ENCODE peak calls at places on chromosomes 3 and 15, in nine cellular contexts. One of them, this sample, is unnamed.

GRCh38 chr3:13891492-13892073 is 11.7 kb upstream of the WNT7A start:
- DNase-seq in cardiac fibroblast: no peak
- DNase-seq in suprapubic skin: no peak
- DNase-seq in pancreas: no peak
- DNase-seq in thoracic aorta: no peak
- DNase-seq in heart left ventricle: no peak
- DNase-seq in choroid plexus epithelial cell: peak
- DNase-seq in MM.1S: no peak
- DNase-seq in glutamatergic neuron: no peak
- DNase-seq in this sample: no peak

GRCh38 chr15:76752549-76752948 is 152.6 kb downstream of the SCAPER start:
- DNase-seq in cardiac fibroblast: no peak
- DNase-seq in suprapubic skin: no peak
- DNase-seq in pancreas: no peak
- DNase-seq in thoracic aorta: no peak
- DNase-seq in heart left ventricle: no peak
- DNase-seq in choroid plexus epithelial cell: no peak
- DNase-seq in MM.1S: no peak
- DNase-seq in glutamatergic neuron: no peak
- DNase-seq in this sample: no peak

GRCh38 chr3:26280517-26280916 is 342.1 kb upstream of the LRRC3B start:
- DNase-seq in cardiac fibroblast: no peak
- DNase-seq in suprapubic skin: no peak
- DNase-seq in pancreas: no peak
- DNase-seq in thoracic aorta: no peak
- DNase-seq in heart left ventricle: no peak
- DNase-seq in choroid plexus epithelial cell: no peak
- DNase-seq in MM.1S: no peak
- DNase-seq in glutamatergic neuron: no peak
- DNase-seq in this sample: no peak

GRCh38 chr3:98805571-98805970 is 42.4 kb downstream of the ST3GAL6 start:
- DNase-seq in cardiac fibroblast: no peak
- DNase-seq in suprapubic skin: no peak
- DNase-seq in pancreas: no peak
- DNase-seq in thoracic aorta: no peak
- DNase-seq in heart left ventricle: no peak
- DNase-seq in choroid plexus epithelial cell: no peak
- DNase-seq in MM.1S: no peak
- DNase-seq in glutamatergic neuron: no peak
- DNase-seq in this sample: no peak

GRCh38 chr15:40084657-40085056 is 24.0 kb downstream of the BMF start:
- DNase-seq in cardiac fibroblast: no peak
- DNase-seq in suprapubic skin: no peak
- DNase-seq in pancreas: no peak
- DNase-seq in thoracic aorta: no peak
- DNase-seq in heart left ventricle: no peak
- DNase-seq in choroid plexus epithelial cell: no peak
- DNase-seq in MM.1S: no peak
- DNase-seq in glutamatergic neuron: no peak
- DNase-seq in this sample: no peak

GRCh38 chr3:195103623-195104022 is 167.3 kb downstream of the XXYLT1 start:
- DNase-seq in cardiac fibroblast: no peak
- DNase-seq in suprapubic skin: no peak
- DNase-seq in pancreas: no peak
- DNase-seq in thoracic aorta: no peak
- DNase-seq in heart left ventricle: no peak
- DNase-seq in choroid plexus epithelial cell: no peak
- DNase-seq in MM.1S: no peak
- DNase-seq in glutamatergic neuron: no peak
- DNase-seq in this sample: no peak

GRCh38 chr3:197592361-197593045 is 36.7 kb upstream of the BDH1 start:
- DNase-seq in cardiac fibroblast: no peak
- DNase-seq in suprapubic skin: no peak
- DNase-seq in pancreas: no peak
- DNase-seq in thoracic aorta: no peak
- DNase-seq in heart left ventricle: no peak
- DNase-seq in choroid plexus epithelial cell: no peak
- DNase-seq in MM.1S: no peak
- DNase-seq in glutamatergic neuron: no peak
- DNase-seq in this sample: no peak

GRCh38 chr3:190739726-190740230 is 122.7 kb downstream of the GMNC start:
- DNase-seq in cardiac fibroblast: peak
- DNase-seq in suprapubic skin: no peak
- DNase-seq in pancreas: no peak
- DNase-seq in thoracic aorta: no peak
- DNase-seq in heart left ventricle: no peak
- DNase-seq in choroid plexus epithelial cell: no peak
- DNase-seq in MM.1S: no peak
- DNase-seq in glutamatergic neuron: no peak
- DNase-seq in this sample: no peak

GRCh38 chr3:139326131-139326530 is 17.7 kb upstream of the MRPS22 start:
- DNase-seq in cardiac fibroblast: no peak
- DNase-seq in suprapubic skin: no peak
- DNase-seq in pancreas: no peak
- DNase-seq in thoracic aorta: no peak
- DNase-seq in heart left ventricle: no peak
- DNase-seq in choroid plexus epithelial cell: no peak
- DNase-seq in MM.1S: no peak
- DNase-seq in glutamatergic neuron: no peak
- DNase-seq in this sample: no peak

GRCh38 chr15:95142441-95142840 is 911.1 kb downstream of the MCTP2 start:
- DNase-seq in cardiac fibroblast: no peak
- DNase-seq in suprapubic skin: no peak
- DNase-seq in pancreas: no peak
- DNase-seq in thoracic aorta: no peak
- DNase-seq in heart left ventricle: no peak
- DNase-seq in choroid plexus epithelial cell: no peak
- DNase-seq in MM.1S: no peak
- DNase-seq in glutamatergic neuron: no peak
- DNase-seq in this sample: no peak

GRCh38 chr3:172038823-172039222 is 555 bp upstream of the FNDC3B start:
- DNase-seq in cardiac fibroblast: peak
- DNase-seq in suprapubic skin: peak
- DNase-seq in pancreas: no peak
- DNase-seq in thoracic aorta: no peak
- DNase-seq in heart left ventricle: no peak
- DNase-seq in choroid plexus epithelial cell: peak
- DNase-seq in MM.1S: no peak
- DNase-seq in glutamatergic neuron: no peak
- DNase-seq in this sample: no peak

GRCh38 chr3:127030328-127031045 is 47.6 kb downstream of the PLXNA1 start:
- DNase-seq in cardiac fibroblast: no peak
- DNase-seq in suprapubic skin: no peak
- DNase-seq in pancreas: no peak
- DNase-seq in thoracic aorta: no peak
- DNase-seq in heart left ventricle: no peak
- DNase-seq in choroid plexus epithelial cell: no peak
- DNase-seq in MM.1S: no peak
- DNase-seq in glutamatergic neuron: no peak
- DNase-seq in this sample: no peak

GRCh38 chr15:74317820-74318375 is 49.5 kb downstream of the CYP11A1 start:
- DNase-seq in cardiac fibroblast: peak
- DNase-seq in suprapubic skin: peak
- DNase-seq in pancreas: peak
- DNase-seq in thoracic aorta: peak
- DNase-seq in heart left ventricle: peak
- DNase-seq in choroid plexus epithelial cell: peak
- DNase-seq in MM.1S: no peak
- DNase-seq in glutamatergic neuron: no peak
- DNase-seq in this sample: peak

GRCh38 chr3:141335531-141336042 is 32.7 kb upstream of the ZBTB38 start:
- DNase-seq in cardiac fibroblast: peak
- DNase-seq in suprapubic skin: no peak
- DNase-seq in pancreas: no peak
- DNase-seq in thoracic aorta: no peak
- DNase-seq in heart left ventricle: no peak
- DNase-seq in choroid plexus epithelial cell: peak
- DNase-seq in MM.1S: no peak
- DNase-seq in glutamatergic neuron: no peak
- DNase-seq in this sample: no peak

GRCh38 chr3:194205675-194206133 is 69.8 kb downstream of the HES1 start:
- DNase-seq in cardiac fibroblast: no peak
- DNase-seq in suprapubic skin: no peak
- DNase-seq in pancreas: no peak
- DNase-seq in thoracic aorta: no peak
- DNase-seq in heart left ventricle: no peak
- DNase-seq in choroid plexus epithelial cell: peak
- DNase-seq in MM.1S: no peak
- DNase-seq in glutamatergic neuron: peak
- DNase-seq in this sample: peak

DNA sequence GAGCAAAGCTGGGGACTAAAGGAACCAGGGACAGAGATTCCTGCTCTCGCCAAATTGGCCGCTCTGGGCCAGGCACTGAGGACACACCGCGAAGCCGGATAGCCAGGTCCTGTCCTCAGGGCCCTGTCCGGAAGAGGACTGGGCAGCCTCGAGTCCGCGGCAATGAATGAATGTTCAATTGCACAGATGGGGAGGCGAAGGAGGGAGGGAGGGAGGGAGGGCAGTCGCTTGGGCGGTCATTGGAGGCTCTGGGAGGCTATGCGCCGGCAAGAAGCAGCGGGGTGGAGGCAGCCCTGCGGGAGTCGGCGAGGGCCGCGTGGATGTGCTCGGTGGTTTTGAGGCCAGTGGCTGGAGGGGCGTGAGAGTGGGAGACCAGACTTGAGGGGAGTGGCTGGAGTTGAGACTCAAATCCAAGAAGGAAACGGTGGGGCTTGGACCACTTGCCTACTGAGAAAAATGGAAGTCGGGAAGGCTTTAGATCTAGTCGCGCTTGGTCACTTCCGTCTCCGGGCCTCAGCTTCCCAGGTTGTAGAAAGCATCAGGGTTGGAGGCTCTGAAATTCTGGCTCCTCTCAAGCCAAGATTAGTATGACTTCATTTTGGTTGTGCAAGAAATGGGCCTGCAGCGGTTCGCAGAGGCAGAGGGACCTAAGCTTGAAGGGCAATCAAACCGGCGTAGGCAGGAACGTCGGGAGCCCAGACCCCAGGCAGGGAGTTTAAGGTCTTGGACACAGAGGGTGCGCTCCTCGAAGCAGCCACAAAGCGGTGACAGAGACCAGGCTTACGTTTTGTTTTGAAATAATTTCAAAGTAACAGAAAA is 21.1 kb upstream of the PLXND1 start:
- DNase-seq in cardiac fibroblast: peak
- DNase-seq in suprapubic skin: peak
- DNase-seq in pancreas: peak
- DNase-seq in thoracic aorta: no peak
- DNase-seq in heart left ventricle: peak
- DNase-seq in choroid plexus epithelial cell: peak
- DNase-seq in MM.1S: peak
- DNase-seq in glutamatergic neuron: peak
- DNase-seq in this sample: peak
- TF ChIP-seq CTCF in cardiac fibroblast: peak
- TF ChIP-seq CTCF in suprapubic skin: peak
- TF ChIP-seq CTCF in pancreas: peak
- TF ChIP-seq CTCF in thoracic aorta: peak
- TF ChIP-seq CTCF in heart left ventricle: peak
- TF ChIP-seq CTCF in choroid plexus epithelial cell: peak
- TF ChIP-seq CTCF in MM.1S: peak
- TF ChIP-seq CTCF in glutamatergic neuron: peak
- TF ChIP-seq CTCF in this sample: peak

DNA sequence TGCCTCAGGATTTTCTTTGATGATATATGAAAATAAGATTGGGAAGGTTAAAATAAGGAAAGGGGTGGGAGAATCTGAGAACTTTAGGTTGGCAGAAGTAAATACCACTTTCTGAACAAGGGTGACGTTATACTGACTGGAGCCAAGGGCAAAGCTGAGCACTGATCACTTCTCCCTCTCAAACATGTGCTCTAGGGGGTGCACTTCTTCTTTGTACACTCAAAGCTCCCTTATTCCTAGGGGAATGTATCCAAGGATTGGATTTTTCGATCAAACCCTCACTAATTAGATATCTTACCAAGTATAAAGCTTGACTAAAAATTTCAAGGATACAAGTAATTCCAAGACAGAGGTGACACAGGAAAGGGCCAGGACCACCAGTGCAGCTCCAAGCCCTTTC is 243.9 kb upstream of the UMPS start:
- DNase-seq in cardiac fibroblast: no peak
- DNase-seq in suprapubic skin: no peak
- DNase-seq in pancreas: no peak
- DNase-seq in thoracic aorta: no peak
- DNase-seq in heart left ventricle: no peak
- DNase-seq in choroid plexus epithelial cell: peak
- DNase-seq in MM.1S: no peak
- DNase-seq in glutamatergic neuron: no peak
- DNase-seq in this sample: no peak
- TF ChIP-seq CTCF in cardiac fibroblast: no peak
- TF ChIP-seq CTCF in suprapubic skin: no peak
- TF ChIP-seq CTCF in pancreas: no peak
- TF ChIP-seq CTCF in thoracic aorta: no peak
- TF ChIP-seq CTCF in heart left ventricle: no peak
- TF ChIP-seq CTCF in choroid plexus epithelial cell: no peak
- TF ChIP-seq CTCF in MM.1S: no peak
- TF ChIP-seq CTCF in glutamatergic neuron: no peak
- TF ChIP-seq CTCF in this sample: no peak

GRCh38 chr15:73249499-73249898 is 119.3 kb downstream of the HCN4 start:
- DNase-seq in cardiac fibroblast: no peak
- DNase-seq in suprapubic skin: no peak
- DNase-seq in pancreas: no peak
- DNase-seq in thoracic aorta: no peak
- DNase-seq in heart left ventricle: no peak
- DNase-seq in choroid plexus epithelial cell: peak
- DNase-seq in MM.1S: no peak
- DNase-seq in glutamatergic neuron: no peak
- DNase-seq in this sample: no peak
- TF ChIP-seq CTCF in cardiac fibroblast: no peak
- TF ChIP-seq CTCF in suprapubic skin: no peak
- TF ChIP-seq CTCF in pancreas: no peak
- TF ChIP-seq CTCF in thoracic aorta: no peak
- TF ChIP-seq CTCF in heart left ventricle: no peak
- TF ChIP-seq CTCF in choroid plexus epithelial cell: peak
- TF ChIP-seq CTCF in MM.1S: no peak
- TF ChIP-seq CTCF in glutamatergic neuron: peak
- TF ChIP-seq CTCF in this sample: no peak

DNA sequence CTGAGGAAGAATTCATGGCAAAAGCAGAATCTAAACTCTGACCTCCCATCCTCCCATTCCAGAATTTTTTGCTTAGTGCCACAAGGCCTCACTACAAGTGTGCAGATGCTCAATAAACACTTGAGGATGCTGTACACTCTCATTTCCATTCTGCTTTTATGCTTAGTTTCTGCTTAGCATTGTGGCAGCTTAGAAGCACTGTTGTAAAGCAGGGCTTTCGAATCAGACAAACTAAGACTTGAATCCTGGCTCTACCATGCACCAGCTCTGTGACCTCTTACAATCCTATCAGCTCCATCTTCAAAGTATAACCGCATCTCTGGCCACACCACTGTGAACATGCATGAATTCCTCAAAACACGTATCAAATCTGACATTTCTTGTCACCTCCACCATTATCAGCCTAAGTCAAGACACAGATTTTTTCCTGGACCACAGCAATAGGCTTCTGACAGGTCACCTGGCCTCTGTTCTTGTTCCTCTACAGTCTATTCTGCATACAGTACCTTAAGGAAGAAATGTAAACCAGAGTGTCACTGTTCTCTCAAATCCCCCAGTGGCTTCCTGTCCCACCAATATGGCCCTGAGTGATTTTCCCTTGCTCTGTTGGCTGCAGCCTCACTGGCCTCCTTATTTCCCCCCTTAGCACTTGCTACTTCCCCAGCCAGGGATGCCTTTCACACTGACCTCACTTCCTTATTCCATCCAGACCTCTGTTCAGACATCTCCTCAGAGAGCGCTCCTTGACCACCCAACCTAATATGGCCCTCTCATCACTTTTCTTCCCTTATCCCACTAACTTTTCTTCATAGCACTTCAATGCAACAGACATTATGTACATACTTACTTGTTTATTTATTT is 8.1 kb upstream of the PHC3 start:
- DNase-seq in cardiac fibroblast: no peak
- DNase-seq in suprapubic skin: no peak
- DNase-seq in pancreas: no peak
- DNase-seq in thoracic aorta: no peak
- DNase-seq in heart left ventricle: no peak
- DNase-seq in choroid plexus epithelial cell: no peak
- DNase-seq in MM.1S: no peak
- DNase-seq in glutamatergic neuron: no peak
- DNase-seq in this sample: no peak
- TF ChIP-seq CTCF in cardiac fibroblast: no peak
- TF ChIP-seq CTCF in suprapubic skin: no peak
- TF ChIP-seq CTCF in pancreas: no peak
- TF ChIP-seq CTCF in thoracic aorta: no peak
- TF ChIP-seq CTCF in heart left ventricle: no peak
- TF ChIP-seq CTCF in choroid plexus epithelial cell: no peak
- TF ChIP-seq CTCF in MM.1S: no peak
- TF ChIP-seq CTCF in glutamatergic neuron: peak
- TF ChIP-seq CTCF in this sample: no peak